ENCODE peak calls at places on chromosomes 11 and 22, in six cellular contexts. F is kidney; R is CD8-positive, alpha-beta memory T cell; B is lung; H is lower lobe of right lung; U is CD8-positive, alpha-beta T cell. X is an unnamed sample.
A peak's percentile ranks its signal among the peaks of the same experiment; 100 is the strongest.

GRCh38 chr11:12288934-12289666 is 88.3 kb upstream of the PARVA start:
- DNase-seq in B (no peak), H (no peak), R (no peak), F (peak; percentile 66), U (no peak), X (no peak)

GRCh38 chr22:22919041-22919440 is 31.4 kb downstream of the IGLL5 start:
- DNase-seq in R (no peak), F (no peak), B (no peak), H (no peak), U (no peak), X (no peak)

GRCh38 chr11:132901638-132902610 is 630.4 kb downstream of the OPCML start:
- DNase-seq in B (no peak), R (no peak), U (no peak), H (no peak), F (no peak), X (no peak)

GRCh38 chr11:130634981-130635473 is 186.6 kb downstream of the ADAMTS15 start:
- DNase-seq in H (no peak), U (no peak), F (no peak), R (no peak), B (no peak), X (peak; percentile 64)

GRCh38 chr11:103183981-103184592 is 74.9 kb downstream of the DYNC2H1 start:
- DNase-seq in F (no peak), R (no peak), H (no peak), U (no peak), B (no peak), X (no peak)

GRCh38 chr22:26035523-26035922 is 133.7 kb upstream of the SEZ6L start:
- DNase-seq in H (no peak), B (no peak), F (no peak), R (no peak), U (no peak), X (no peak)

GRCh38 chr11:43071338-43071737 is 240.5 kb upstream of the API5 start:
- DNase-seq in F (no peak), H (no peak), R (no peak), B (no peak), U (no peak), X (no peak)

GRCh38 chr11:117584056-117584830 is 212.8 kb downstream of the DSCAML1 start:
- DNase-seq in U (no peak), R (no peak), H (no peak), B (no peak), F (no peak), X (no peak)

GRCh38 chr11:78735711-78736110 is 161.0 kb upstream of the NARS2 start:
- DNase-seq in U (no peak), H (no peak), B (no peak), R (no peak), F (no peak), X (no peak)

GRCh38 chr22:39614442-39614841 is 43.9 kb downstream of the CACNA1I start:
- DNase-seq in R (no peak), B (no peak), U (no peak), H (no peak), F (peak; percentile 50), X (no peak)

GRCh38 chr11:36581536-36581935 is 12.8 kb upstream of the IFTAP start:
- DNase-seq in R (no peak), F (no peak), U (no peak), H (no peak), B (no peak), X (no peak)

GRCh38 chr11:117929568-117930207 is 486 bp upstream of the TMPRSS13 start:
- DNase-seq in U (no peak), B (no peak), R (no peak), H (peak; percentile 33), F (peak; percentile 35), X (no peak)

GRCh38 chr11:56740107-56740506 is 8.4 kb downstream of the OR9G4 start:
- DNase-seq in U (no peak), R (no peak), H (no peak), B (no peak), F (no peak), X (no peak)

GRCh38 chr11:82759649-82760048 is 26.0 kb upstream of the FAM181B start:
- DNase-seq in R (no peak), H (no peak), F (no peak), U (no peak), B (no peak), X (no peak)

DNA sequence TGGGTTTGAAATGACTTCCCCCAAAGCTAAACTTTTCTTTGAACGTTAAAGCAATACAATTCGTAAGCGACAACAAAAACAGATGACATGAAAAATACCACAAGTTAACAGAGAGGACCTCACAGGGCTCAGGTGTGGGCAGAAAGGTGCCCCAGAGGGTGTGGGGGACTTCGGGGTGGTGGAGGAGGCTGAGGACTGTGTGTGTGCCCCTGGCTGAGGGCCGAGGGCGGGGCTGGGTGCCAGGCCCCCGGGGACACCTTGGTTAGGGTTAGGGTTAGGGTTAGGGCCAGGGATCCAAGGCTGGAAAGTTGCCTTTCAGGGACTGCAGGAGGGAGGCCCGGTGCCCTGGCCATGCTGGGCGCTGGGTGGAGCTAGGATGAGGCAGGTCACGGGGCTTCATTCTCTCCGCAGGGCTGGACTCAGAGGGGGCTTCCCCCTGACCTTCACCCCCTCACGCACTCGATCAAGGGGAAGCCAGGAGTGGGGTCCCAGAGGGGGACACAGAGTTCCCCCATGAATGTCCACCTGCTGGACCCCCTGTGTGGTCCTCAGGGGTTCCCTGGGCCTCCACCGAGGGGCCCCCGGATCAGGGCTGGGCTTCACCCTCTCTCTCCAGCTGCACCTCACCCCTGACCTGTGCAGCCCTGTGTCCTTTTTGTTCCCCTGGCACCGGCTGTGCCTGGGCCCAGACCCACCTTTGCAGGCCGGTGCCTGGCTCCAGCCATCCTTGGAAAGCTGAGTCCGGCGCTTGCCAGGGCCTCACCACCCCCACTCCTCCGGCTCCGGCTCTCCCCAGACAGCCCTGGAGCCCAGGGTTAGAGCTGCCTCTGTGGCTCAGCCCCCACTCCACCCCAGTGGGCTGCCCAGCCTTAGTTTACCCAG is 7.0 kb downstream of the TNNI2 start:
- DNase-seq in U (peak; percentile 52), F (peak; percentile 64), B (no peak), H (peak; percentile 36), R (peak; percentile 44), X (no peak)
- H3K27ac ChIP-seq in U (no peak overlapping the region), F (no peak overlapping the region), B (no peak overlapping the region), H (peak overlapping the region; percentile 81), R (no peak overlapping the region), X (no peak overlapping the region)

GRCh38 chr11:76808996-76809395 is 25.8 kb downstream of the TSKU start:
- DNase-seq in U (no peak), H (no peak), F (no peak), R (no peak), B (peak; percentile 26), X (no peak)

GRCh38 chr11:76806608-76807205 is 23.6 kb downstream of the TSKU start:
- DNase-seq in B (peak; percentile 10), U (no peak), F (no peak), R (no peak), H (no peak), X (no peak)

GRCh38 chr11:76808158-76808557 is 25.0 kb downstream of the TSKU start:
- DNase-seq in R (no peak), H (no peak), U (no peak), F (no peak), B (peak; percentile 20), X (no peak)

GRCh38 chr11:76806131-76806530 is 23.0 kb downstream of the TSKU start:
- DNase-seq in F (no peak), H (no peak), R (no peak), B (peak; percentile 27), U (no peak), X (no peak)

GRCh38 chr11:76807206-76807875 is 24.2 kb downstream of the TSKU start:
- DNase-seq in R (peak; percentile 33), U (peak; percentile 59), H (peak; percentile 91), B (peak; percentile 84), F (peak; percentile 92), X (no peak)
- H3K27ac ChIP-seq in R (no peak overlapping the region), U (no peak overlapping the region), H (no peak overlapping the region), B (no peak overlapping the region), F (no peak overlapping the region), X (no peak overlapping the region)

GRCh38 chr22:45036154-45036553 is 26.3 kb upstream of the PHF21B start:
- DNase-seq in F (no peak), U (no peak), B (no peak), H (peak; percentile 45), R (no peak), X (no peak)

GRCh38 chr22:45034156-45034555 is 24.4 kb upstream of the PHF21B start:
- DNase-seq in B (no peak), F (no peak), H (peak; percentile 7), R (no peak), U (no peak), X (no peak)

GRCh38 chr22:45034821-45035220 is 25.0 kb upstream of the PHF21B start:
- DNase-seq in H (peak; percentile 24), B (no peak), F (no peak), U (no peak), R (no peak), X (no peak)

GRCh38 chr22:45042263-45042662 is 32.5 kb upstream of the PHF21B start:
- DNase-seq in F (peak; percentile 63), B (no peak), R (no peak), U (no peak), H (no peak), X (no peak)

GRCh38 chr22:45039206-45039605 is 29.4 kb upstream of the PHF21B start:
- DNase-seq in B (no peak), R (no peak), F (no peak), H (peak; percentile 22), U (no peak), X (no peak)
- H3K27ac ChIP-seq in B (no peak overlapping the region), R (no peak overlapping the region), F (no peak overlapping the region), H (no peak overlapping the region), U (no peak overlapping the region), X (no peak overlapping the region)

GRCh38 chr11:128904303-128904871 is 13.2 kb downstream of the KCNJ5 start:
- DNase-seq in B (no peak), U (no peak), R (no peak), F (peak; percentile 68), H (no peak), X (no peak)

GRCh38 chr11:128903248-128904041 is 12.3 kb downstream of the KCNJ5 start:
- DNase-seq in F (peak; percentile 77), H (peak; percentile 66), B (no peak), U (no peak), R (no peak), X (peak; percentile 57)

GRCh38 chr11:128902515-128903066 is 11.4 kb downstream of the KCNJ5 start:
- DNase-seq in R (no peak), U (no peak), F (peak; percentile 55), H (no peak), B (no peak), X (no peak)

GRCh38 chr11:128900468-128900867 is 9.3 kb downstream of the KCNJ5 start:
- DNase-seq in F (peak; percentile 48), U (no peak), R (no peak), H (peak; percentile 59), B (no peak), X (no peak)

DNA sequence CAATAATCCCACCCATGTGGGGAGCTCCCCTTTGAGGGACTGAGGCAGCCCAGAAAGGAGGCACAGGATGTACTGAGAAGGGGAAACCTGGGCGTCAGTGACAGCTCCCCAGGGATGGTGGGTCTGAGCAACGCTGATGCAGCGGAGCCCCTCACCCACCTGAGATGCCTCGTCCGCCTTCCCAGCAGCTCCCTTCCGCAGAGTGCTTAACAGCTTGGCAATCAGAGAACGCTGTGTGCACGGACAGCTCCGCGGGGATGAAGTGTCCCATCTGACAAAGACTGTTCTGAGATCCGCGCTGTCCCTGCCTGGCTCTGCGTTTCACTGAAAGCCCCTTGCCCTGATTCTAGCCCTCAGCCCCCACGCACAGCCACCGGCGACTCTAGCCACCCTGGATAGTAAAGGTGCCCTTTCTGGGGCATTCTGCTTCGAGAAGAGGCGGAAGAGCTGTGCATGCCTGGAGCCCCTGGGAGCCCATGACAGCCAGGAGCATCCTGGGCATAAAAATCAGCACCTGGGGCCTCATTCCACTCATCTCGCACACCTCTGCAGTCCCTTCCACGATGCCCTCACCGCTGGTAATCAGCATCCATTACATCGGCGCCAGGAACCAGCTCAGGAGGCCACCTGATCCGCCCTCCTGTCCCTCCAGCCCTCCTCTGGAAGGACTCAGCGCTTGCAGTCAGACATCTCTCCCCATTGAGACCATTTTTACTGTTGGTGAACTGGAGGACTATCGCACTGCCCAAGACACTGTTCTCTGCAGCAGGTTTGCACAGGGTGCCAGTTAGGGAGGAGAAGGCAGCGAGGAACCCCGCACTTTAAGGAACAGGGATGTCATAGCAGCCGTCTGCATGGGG is 10.7 kb downstream of the KCNJ5 start:
- DNase-seq in F (no peak), H (no peak), U (no peak), R (no peak), B (no peak), X (no peak)
- H3K27ac ChIP-seq in F (no peak overlapping the region), H (no peak overlapping the region), U (no peak overlapping the region), R (no peak overlapping the region), B (no peak overlapping the region), X (peak overlapping the region; percentile 63)

X was measured in epithelial cell of prostate.